ENCODE peak calls at places on chromosomes 12 and 14, in seven cellular contexts. W, O, C, N, M, I and H are unnamed samples.

GRCh38 chr12:31406345-31406744 is 80.4 kb upstream of the SINHCAF start:
- DNase-seq in W (no peak), O (no peak), C (peak), N (no peak), M (peak), I (no peak), H (peak)

GRCh38 chr12:130646690-130647089 is 69.4 kb downstream of the RIMBP2 start:
- DNase-seq in W (no peak), O (no peak), C (no peak), N (no peak), M (no peak), I (no peak), H (no peak)

GRCh38 chr12:75705749-75706719 is 194.6 kb upstream of the KRR1 start:
- DNase-seq in W (peak), O (no peak), C (no peak), N (peak), M (peak), I (peak), H (peak)

GRCh38 chr12:30587782-30588181 is 107.9 kb downstream of the IPO8 start:
- DNase-seq in W (no peak), O (no peak), C (no peak), N (no peak), M (no peak), I (no peak), H (no peak)

GRCh38 chr12:25553083-25553482 is at the start of gene LMNTD1:
- DNase-seq in W (peak), O (no peak), C (no peak), N (peak), M (peak), I (peak), H (peak)

GRCh38 chr14:30252800-30253425 is 306.0 kb upstream of the G2E3 start:
- DNase-seq in W (no peak), O (no peak), C (no peak), N (peak), M (peak), I (no peak), H (no peak)

GRCh38 chr12:27868165-27868564 is 88.1 kb upstream of the MANSC4 start:
- DNase-seq in W (peak), O (no peak), C (no peak), N (peak), M (peak), I (no peak), H (peak)

GRCh38 chr12:130266751-130267150 is 70.9 kb upstream of the PIWIL1 start:
- DNase-seq in W (no peak), O (peak), C (no peak), N (no peak), M (no peak), I (no peak), H (no peak)

GRCh38 chr12:131912526-131913274 is 16.4 kb upstream of the PUS1 start:
- DNase-seq in W (peak), O (no peak), C (no peak), N (peak), M (peak), I (peak), H (peak)

GRCh38 chr12:77845831-77846230 is 15.1 kb downstream of the NAV3 start:
- DNase-seq in W (peak), O (no peak), C (no peak), N (peak), M (peak), I (no peak), H (no peak)

GRCh38 chr12:109539508-109539907 is 33.8 kb downstream of the MMAB start:
- DNase-seq in W (peak), O (no peak), C (no peak), N (peak), M (peak), I (no peak), H (peak)

GRCh38 chr12:118402251-118402650 is 25.9 kb downstream of the SUDS3 start:
- DNase-seq in W (peak), O (no peak), C (no peak), N (peak), M (peak), I (no peak), H (peak)

GRCh38 chr12:96347130-96347699 is 53.0 kb downstream of the CDK17 start:
- DNase-seq in W (no peak), O (no peak), C (no peak), N (no peak), M (no peak), I (no peak), H (no peak)
- H3K27ac ChIP-seq in W (peak), O (no peak), C (peak), N (peak), M (no peak), I (no peak), H (peak)

GRCh38 chr12:6821271-6821673 is 349 bp upstream of the GPR162 start:
- DNase-seq in W (peak), O (peak), C (no peak), N (peak), M (peak), I (peak), H (peak)

GRCh38 chr12:6821674-6822433 is at the start of gene GPR162:
- DNase-seq in W (peak), O (peak), C (no peak), N (peak), M (peak), I (peak), H (peak)

GRCh38 chr12:6819069-6820030 is 2.3 kb upstream of the GPR162 start:
- DNase-seq in W (no peak), O (no peak), C (no peak), N (no peak), M (no peak), I (no peak), H (peak)

GRCh38 chr12:6818246-6819006 is 3.2 kb upstream of the GPR162 start:
- DNase-seq in W (no peak), O (peak), C (no peak), N (no peak), M (no peak), I (peak), H (peak)

DNA sequence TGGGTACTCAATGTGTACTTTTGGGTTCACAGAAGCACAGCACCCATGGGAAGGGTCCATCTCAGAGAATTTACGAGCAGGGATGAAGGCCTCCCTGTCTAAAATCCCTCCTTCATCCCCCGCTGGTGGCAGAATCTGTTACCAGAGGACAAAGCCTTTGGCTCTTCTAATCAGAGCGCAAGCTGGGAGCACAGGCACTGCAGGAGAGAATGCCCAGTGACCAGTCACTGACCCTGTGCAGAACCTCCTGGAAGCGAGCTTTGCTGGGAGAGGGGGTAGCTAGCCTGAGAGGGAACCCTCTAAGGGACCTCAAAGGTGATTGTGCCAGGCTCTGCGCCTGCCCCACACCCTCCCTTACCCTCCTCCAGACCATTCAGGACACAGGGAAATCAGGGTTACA is 1.4 kb upstream of the GPR162 start:
- DNase-seq in W (no peak), O (no peak), C (no peak), N (no peak), M (no peak), I (no peak), H (peak)
- H3K4me2 ChIP-seq in W (no peak), O (peak), C (no peak), N (no peak), M (no peak), I (no peak), H (no peak)

DNA sequence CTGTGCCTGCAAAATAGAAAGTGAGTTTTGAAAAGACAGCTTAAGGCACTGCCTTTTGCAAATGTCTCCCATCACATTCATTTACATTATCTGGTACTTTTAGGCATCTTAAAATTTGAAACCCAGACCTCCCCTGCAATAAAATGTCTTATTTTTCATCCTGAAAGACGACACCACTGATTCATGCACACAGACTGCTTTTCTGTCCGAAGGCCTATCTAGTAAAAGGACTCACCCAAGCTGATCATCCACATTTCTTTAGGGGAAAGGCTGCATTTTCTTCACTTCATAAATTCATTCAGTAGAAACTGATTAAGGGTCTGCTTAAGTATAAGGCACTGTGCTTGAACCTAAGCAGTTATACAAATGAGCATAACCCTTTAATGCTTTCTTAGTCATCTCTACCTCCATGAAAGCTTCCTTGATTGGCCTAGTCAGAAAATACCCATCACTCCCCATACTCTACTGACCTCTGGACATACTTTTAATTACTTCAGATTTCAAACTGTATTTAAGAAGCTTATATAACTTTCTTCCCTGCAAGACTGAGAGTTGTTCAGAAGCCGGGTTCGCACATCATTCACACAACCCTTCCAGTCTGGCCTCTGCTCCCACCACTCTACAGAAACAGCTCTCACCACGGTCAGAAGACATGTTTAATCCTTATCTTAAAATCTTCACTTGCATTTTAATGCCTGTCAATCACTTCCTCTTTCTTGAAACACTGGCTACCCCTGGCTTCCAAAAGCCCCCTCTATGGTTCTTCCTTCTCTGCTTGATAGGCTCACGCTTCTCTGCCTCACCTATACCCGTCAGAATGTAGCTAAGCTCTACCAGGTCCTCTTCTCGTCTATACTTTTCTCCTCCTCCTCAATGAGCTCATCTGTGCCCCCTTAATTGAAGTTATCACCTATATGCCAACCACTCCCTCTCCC is 288.6 kb downstream of the MED13L start:
- DNase-seq in W (no peak), O (no peak), C (no peak), N (no peak), M (peak), I (no peak), H (no peak)
- H3K27ac ChIP-seq in W (no peak), O (no peak), C (no peak), N (no peak), M (no peak), I (no peak), H (no peak)

GRCh38 chr14:88189040-88189839 is 133.8 kb downstream of the KCNK10 start:
- DNase-seq in W (peak), O (peak), C (peak), N (peak), M (peak), I (peak), H (peak)
- H3K4me2 ChIP-seq in W (peak), O (peak), C (no peak), N (peak), M (peak), I (peak), H (peak)

GRCh38 chr12:81015510-81015909 is 62.4 kb upstream of the ACSS3 start:
- DNase-seq in W (no peak), O (no peak), C (no peak), N (no peak), M (no peak), I (no peak), H (no peak)
- H3K27ac ChIP-seq in W (no peak), O (no peak), C (no peak), N (no peak), M (no peak), I (no peak), H (no peak)